ENCODE peak calls at places on chromosomes 13 and 19, in seven cellular contexts. One of them, this sample, is unnamed.

GRCh38 chr19:57830071-57830602 is at the start of gene ZNF587B:
- DNase-seq in K562: peak
- DNase-seq in SK-N-SH: peak
- DNase-seq in HCT116: peak
- DNase-seq in GM12878: no peak
- DNase-seq in HepG2: peak
- DNase-seq in H1: peak
- DNase-seq in this sample: peak

GRCh38 chr19:55467236-55468053 is 2.9 kb upstream of the C19orf85 start:
- DNase-seq in HCT116: no peak
- DNase-seq in H1: peak
- DNase-seq in SK-N-SH: peak
- DNase-seq in GM12878: no peak
- DNase-seq in HepG2: peak
- DNase-seq in K562: peak
- DNase-seq in this sample: peak

GRCh38 chr13:105442941-105443340 is 1092.5 kb downstream of the EFNB2 start:
- DNase-seq in GM12878: no peak
- DNase-seq in SK-N-SH: no peak
- DNase-seq in HepG2: no peak
- DNase-seq in H1: no peak
- DNase-seq in HCT116: peak
- DNase-seq in K562: no peak
- DNase-seq in this sample: no peak

GRCh38 chr13:80312967-80313366 is 28.0 kb downstream of the SPRY2 start:
- DNase-seq in K562: no peak
- DNase-seq in SK-N-SH: no peak
- DNase-seq in HCT116: no peak
- DNase-seq in GM12878: no peak
- DNase-seq in HepG2: no peak
- DNase-seq in H1: no peak
- DNase-seq in this sample: no peak

GRCh38 chr13:75489502-75490263 is 7.7 kb upstream of the TBC1D4 start:
- DNase-seq in K562: no peak
- DNase-seq in HepG2: peak
- DNase-seq in GM12878: peak
- DNase-seq in H1: no peak
- DNase-seq in HCT116: no peak
- DNase-seq in SK-N-SH: no peak
- DNase-seq in this sample: no peak

GRCh38 chr19:44846455-44847143 is 502 bp downstream of the NECTIN2 start:
- DNase-seq in SK-N-SH: peak
- DNase-seq in H1: peak
- DNase-seq in K562: peak
- DNase-seq in GM12878: no peak
- DNase-seq in HCT116: no peak
- DNase-seq in HepG2: no peak
- DNase-seq in this sample: no peak

GRCh38 chr19:860481-861098 is 1.1 kb downstream of the CFD start:
- DNase-seq in H1: no peak
- DNase-seq in SK-N-SH: peak
- DNase-seq in K562: peak
- DNase-seq in HCT116: peak
- DNase-seq in GM12878: no peak
- DNase-seq in HepG2: peak
- DNase-seq in this sample: peak

GRCh38 chr19:16773259-16773658 is 53.6 kb downstream of the NWD1 start:
- DNase-seq in HepG2: no peak
- DNase-seq in HCT116: no peak
- DNase-seq in K562: no peak
- DNase-seq in SK-N-SH: no peak
- DNase-seq in GM12878: no peak
- DNase-seq in H1: no peak
- DNase-seq in this sample: no peak

GRCh38 chr19:37991841-37992248 is 84.8 kb downstream of the SIPA1L3 start:
- DNase-seq in K562: no peak
- DNase-seq in HCT116: no peak
- DNase-seq in HepG2: peak
- DNase-seq in SK-N-SH: no peak
- DNase-seq in H1: no peak
- DNase-seq in GM12878: no peak
- DNase-seq in this sample: no peak

GRCh38 chr13:23384111-23384510 is 49.4 kb downstream of the SACS start:
- DNase-seq in K562: no peak
- DNase-seq in HepG2: no peak
- DNase-seq in GM12878: peak
- DNase-seq in HCT116: no peak
- DNase-seq in SK-N-SH: no peak
- DNase-seq in H1: no peak
- DNase-seq in this sample: no peak

GRCh38 chr13:36214163-36214921 is at the start of gene SOHLH2:
- DNase-seq in H1: no peak
- DNase-seq in HCT116: no peak
- DNase-seq in HepG2: no peak
- DNase-seq in SK-N-SH: no peak
- DNase-seq in K562: peak
- DNase-seq in GM12878: no peak
- DNase-seq in this sample: no peak

GRCh38 chr13:21556051-21556450 is 47.9 kb downstream of the MICU2 start:
- DNase-seq in H1: no peak
- DNase-seq in HepG2: no peak
- DNase-seq in GM12878: no peak
- DNase-seq in K562: no peak
- DNase-seq in SK-N-SH: no peak
- DNase-seq in HCT116: no peak
- DNase-seq in this sample: no peak

DNA sequence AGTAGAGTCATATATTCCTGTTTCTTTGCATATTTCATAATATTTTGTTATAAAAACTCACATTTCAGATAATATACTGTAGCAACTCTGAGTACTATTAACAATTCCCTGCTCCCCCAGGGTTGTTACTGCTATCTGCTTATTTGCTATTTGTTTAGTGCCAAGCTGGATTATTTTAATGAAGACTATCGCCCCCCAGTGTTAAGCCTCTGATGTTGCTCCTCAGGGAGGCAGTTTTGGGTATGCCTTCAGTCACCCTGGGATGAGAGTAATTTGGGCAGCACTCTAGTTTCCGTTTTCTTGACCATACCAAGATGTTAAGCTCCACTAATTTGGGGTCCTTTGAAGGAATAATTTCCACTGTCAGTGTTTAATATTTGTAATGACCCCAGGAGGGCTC is 46.0 kb downstream of the MICU2 start:
- DNase-seq in SK-N-SH: peak
- DNase-seq in GM12878: no peak
- DNase-seq in H1: no peak
- DNase-seq in K562: peak
- DNase-seq in HepG2: peak
- DNase-seq in HCT116: peak
- DNase-seq in this sample: peak
- TF ChIP-seq JUND in SK-N-SH: no peak
- TF ChIP-seq JUND in GM12878: no peak
- TF ChIP-seq JUND in H1: no peak
- TF ChIP-seq JUND in K562: no peak
- TF ChIP-seq JUND in HepG2: no peak
- TF ChIP-seq JUND in HCT116: no peak
- TF ChIP-seq JUND in this sample: no peak

DNA sequence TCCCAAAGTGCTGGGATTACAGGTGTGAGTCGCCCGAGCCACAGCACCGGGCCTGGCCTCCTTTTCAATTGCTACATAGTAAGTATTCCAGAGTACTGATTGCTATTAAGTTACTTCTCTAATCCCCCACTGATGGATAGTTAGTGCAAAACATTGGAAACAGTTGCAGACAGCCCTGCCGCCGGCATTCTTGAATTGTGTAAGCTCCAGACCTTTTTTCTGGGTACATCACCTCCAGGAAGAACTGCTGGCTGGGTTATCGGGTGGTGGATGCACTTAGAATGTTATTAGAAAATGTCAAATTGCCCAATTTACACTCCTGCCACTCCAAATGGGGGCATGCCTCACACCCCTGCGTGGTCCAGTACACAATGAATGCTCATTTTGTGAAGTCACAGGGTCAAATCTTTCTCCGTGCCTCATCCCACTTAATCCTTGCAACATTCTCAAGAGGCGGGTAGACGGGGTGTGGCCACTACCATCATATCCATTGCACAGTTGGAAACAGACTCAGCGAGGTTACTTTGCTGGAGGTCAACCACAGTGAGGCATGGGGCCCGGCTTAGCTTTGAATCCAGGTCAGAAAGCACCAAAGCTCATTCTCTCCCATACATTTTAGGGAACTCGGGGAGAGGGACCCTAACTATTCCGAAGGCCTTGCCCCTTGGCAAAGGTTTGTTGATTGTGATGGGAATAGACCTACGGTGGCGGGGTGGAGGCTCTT is 1.0 kb upstream of the KDM4B start:
- DNase-seq in HCT116: no peak
- DNase-seq in H1: no peak
- DNase-seq in SK-N-SH: no peak
- DNase-seq in HepG2: no peak
- DNase-seq in GM12878: no peak
- DNase-seq in K562: peak
- DNase-seq in this sample: no peak
- TF ChIP-seq JUND in HCT116: no peak
- TF ChIP-seq JUND in H1: no peak
- TF ChIP-seq JUND in SK-N-SH: no peak
- TF ChIP-seq JUND in HepG2: no peak
- TF ChIP-seq JUND in GM12878: no peak
- TF ChIP-seq JUND in K562: no peak
- TF ChIP-seq JUND in this sample: no peak

GRCh38 chr19:39412100-39412866 is at the start of gene PLEKHG2:
- DNase-seq in GM12878: peak
- DNase-seq in H1: peak
- DNase-seq in HepG2: peak
- DNase-seq in K562: peak
- DNase-seq in HCT116: peak
- DNase-seq in SK-N-SH: peak
- DNase-seq in this sample: peak

GRCh38 chr19:39413903-39414608 is 1.6 kb downstream of the PLEKHG2 start:
- DNase-seq in K562: peak
- DNase-seq in HCT116: no peak
- DNase-seq in SK-N-SH: peak
- DNase-seq in H1: peak
- DNase-seq in GM12878: no peak
- DNase-seq in HepG2: peak
- DNase-seq in this sample: no peak

GRCh38 chr19:39412867-39413268 is 399 bp downstream of the PLEKHG2 start:
- DNase-seq in H1: no peak
- DNase-seq in HCT116: no peak
- DNase-seq in GM12878: no peak
- DNase-seq in HepG2: no peak
- DNase-seq in K562: no peak
- DNase-seq in SK-N-SH: no peak
- DNase-seq in this sample: no peak

GRCh38 chr19:39411832-39412099 is 703 bp upstream of the PLEKHG2 start:
- DNase-seq in GM12878: peak
- DNase-seq in SK-N-SH: peak
- DNase-seq in HepG2: peak
- DNase-seq in H1: peak
- DNase-seq in HCT116: peak
- DNase-seq in K562: peak
- DNase-seq in this sample: peak

GRCh38 chr19:39413269-39413902 is 917 bp downstream of the PLEKHG2 start:
- DNase-seq in HCT116: no peak
- DNase-seq in H1: peak
- DNase-seq in HepG2: no peak
- DNase-seq in GM12878: no peak
- DNase-seq in SK-N-SH: peak
- DNase-seq in K562: peak
- DNase-seq in this sample: no peak
- TF ChIP-seq JUND in HCT116: no peak
- TF ChIP-seq JUND in H1: no peak
- TF ChIP-seq JUND in HepG2: no peak
- TF ChIP-seq JUND in GM12878: no peak
- TF ChIP-seq JUND in SK-N-SH: no peak
- TF ChIP-seq JUND in K562: no peak
- TF ChIP-seq JUND in this sample: no peak

GRCh38 chr13:102779426-102780159 is 6.0 kb upstream of the TEX30 start:
- DNase-seq in HepG2: no peak
- DNase-seq in GM12878: no peak
- DNase-seq in HCT116: no peak
- DNase-seq in H1: no peak
- DNase-seq in SK-N-SH: peak
- DNase-seq in K562: no peak
- DNase-seq in this sample: no peak
- TF ChIP-seq JUND in HepG2: no peak
- TF ChIP-seq JUND in GM12878: no peak
- TF ChIP-seq JUND in HCT116: no peak
- TF ChIP-seq JUND in H1: no peak
- TF ChIP-seq JUND in SK-N-SH: no peak
- TF ChIP-seq JUND in K562: no peak
- TF ChIP-seq JUND in this sample: no peak

GRCh38 chr13:30982506-30982905 is 50.0 kb downstream of the TEX26 start:
- DNase-seq in HepG2: no peak
- DNase-seq in SK-N-SH: no peak
- DNase-seq in HCT116: no peak
- DNase-seq in K562: no peak
- DNase-seq in H1: no peak
- DNase-seq in GM12878: peak
- DNase-seq in this sample: no peak

GRCh38 chr13:30984620-30985019 is 52.2 kb downstream of the TEX26 start:
- DNase-seq in HCT116: no peak
- DNase-seq in K562: no peak
- DNase-seq in SK-N-SH: no peak
- DNase-seq in H1: no peak
- DNase-seq in GM12878: no peak
- DNase-seq in HepG2: no peak
- DNase-seq in this sample: no peak

GRCh38 chr13:30982911-30983310 is 50.5 kb downstream of the TEX26 start:
- DNase-seq in GM12878: no peak
- DNase-seq in HepG2: no peak
- DNase-seq in HCT116: no peak
- DNase-seq in K562: no peak
- DNase-seq in H1: no peak
- DNase-seq in SK-N-SH: no peak
- DNase-seq in this sample: no peak

GRCh38 chr13:30983431-30983830 is 51.0 kb downstream of the TEX26 start:
- DNase-seq in HepG2: no peak
- DNase-seq in H1: no peak
- DNase-seq in SK-N-SH: no peak
- DNase-seq in K562: no peak
- DNase-seq in HCT116: no peak
- DNase-seq in GM12878: no peak
- DNase-seq in this sample: no peak

GRCh38 chr13:30985637-30986205 is 53.3 kb downstream of the TEX26 start:
- DNase-seq in K562: no peak
- DNase-seq in SK-N-SH: no peak
- DNase-seq in H1: no peak
- DNase-seq in GM12878: no peak
- DNase-seq in HepG2: no peak
- DNase-seq in HCT116: no peak
- DNase-seq in this sample: no peak
- TF ChIP-seq JUND in K562: no peak
- TF ChIP-seq JUND in SK-N-SH: peak
- TF ChIP-seq JUND in H1: no peak
- TF ChIP-seq JUND in GM12878: no peak
- TF ChIP-seq JUND in HepG2: no peak
- TF ChIP-seq JUND in HCT116: no peak
- TF ChIP-seq JUND in this sample: no peak

This sample was measured in T47D.